ENCODE peak calls at places on chromosomes 12 and 14, in seven cellular contexts. C, F, G, K, R, N and Y are unnamed samples.

GRCh38 chr12:94109154-94109553 is 39.2 kb upstream of the PLXNC1 start:
- DNase-seq in C (no peak), F (no peak), G (peak), K (peak), R (peak), N (no peak), Y (peak)

GRCh38 chr12:123150804-123151678 is at the start of gene PITPNM2:
- DNase-seq in C (peak), F (peak), G (peak), K (peak), R (no peak), N (peak), Y (peak)

GRCh38 chr14:52068741-52069616 is at the start of gene NID2:
- DNase-seq in C (peak), F (peak), G (peak), K (peak), R (peak), N (peak), Y (peak)

GRCh38 chr14:49401373-49401772 is 184.8 kb downstream of the RPS29 start:
- DNase-seq in C (no peak), F (no peak), G (no peak), K (no peak), R (no peak), N (no peak), Y (no peak)

GRCh38 chr12:123223241-123223668 is 9.7 kb downstream of the MPHOSPH9 start:
- DNase-seq in C (no peak), F (peak), G (no peak), K (no peak), R (no peak), N (no peak), Y (no peak)

GRCh38 chr12:74334770-74335169 is 202.9 kb upstream of the ATXN7L3B start:
- DNase-seq in C (no peak), F (no peak), G (no peak), K (peak), R (no peak), N (no peak), Y (peak)

GRCh38 chr12:3380200-3381020 is 110.6 kb upstream of the PRMT8 start:
- DNase-seq in C (no peak), F (no peak), G (peak), K (no peak), R (no peak), N (no peak), Y (no peak)

GRCh38 chr12:105317942-105318614 is 12.4 kb upstream of the C12orf75 start:
- DNase-seq in C (no peak), F (no peak), G (no peak), K (peak), R (no peak), N (no peak), Y (peak)

GRCh38 chr12:21697829-21698630 is 40.4 kb upstream of the LDHB start:
- DNase-seq in C (no peak), F (no peak), G (peak), K (peak), R (peak), N (peak), Y (peak)

GRCh38 chr12:79452906-79453305 is 237.9 kb downstream of the PAWR start:
- DNase-seq in C (no peak), F (no peak), G (no peak), K (no peak), R (no peak), N (no peak), Y (no peak)

GRCh38 chr12:127628655-127629054 is 638.3 kb upstream of the TMEM132C start:
- DNase-seq in C (no peak), F (no peak), G (peak), K (peak), R (no peak), N (no peak), Y (peak)

GRCh38 chr12:92132282-92132681 is 13.4 kb downstream of the BTG1 start:
- DNase-seq in C (no peak), F (peak), G (no peak), K (no peak), R (no peak), N (no peak), Y (no peak)

GRCh38 chr14:104586832-104587620 is 7.5 kb downstream of the C14orf180 start:
- DNase-seq in C (no peak), F (no peak), G (peak), K (no peak), R (no peak), N (no peak), Y (no peak)

GRCh38 chr12:7835116-7835515 is 37.6 kb downstream of the SLC2A14 start:
- DNase-seq in C (no peak), F (no peak), G (no peak), K (no peak), R (no peak), N (no peak), Y (no peak)

GRCh38 chr12:92718483-92718985 is 15.7 kb downstream of the PLEKHG7 start:
- DNase-seq in C (no peak), F (no peak), G (no peak), K (no peak), R (no peak), N (no peak), Y (peak)

GRCh38 chr12:54374555-54375257 is 9.8 kb downstream of the ZNF385A start:
- DNase-seq in C (no peak), F (no peak), G (no peak), K (no peak), R (no peak), N (no peak), Y (no peak)

GRCh38 chr12:120183211-120183631 is 11.3 kb downstream of the GCN1 start:
- DNase-seq in C (no peak), F (no peak), G (no peak), K (peak), R (no peak), N (no peak), Y (peak)

GRCh38 chr14:67428501-67429031 is 16.6 kb upstream of the PLEK2 start:
- DNase-seq in C (no peak), F (no peak), G (peak), K (peak), R (peak), N (no peak), Y (peak)

GRCh38 chr14:92651106-92651792 is 97.2 kb downstream of the LGMN start:
- DNase-seq in C (no peak), F (peak), G (no peak), K (no peak), R (no peak), N (no peak), Y (no peak)

GRCh38 chr12:67348683-67349082 is 79.5 kb downstream of the CAND1 start:
- DNase-seq in C (no peak), F (no peak), G (no peak), K (no peak), R (no peak), N (no peak), Y (no peak)

GRCh38 chr12:119005085-119005484 is 23.7 kb downstream of the SRRM4 start:
- DNase-seq in C (no peak), F (no peak), G (no peak), K (no peak), R (no peak), N (no peak), Y (no peak)

GRCh38 chr12:110689601-110690430 is 901 bp upstream of the HVCN1 start:
- DNase-seq in C (no peak), F (peak), G (peak), K (no peak), R (no peak), N (peak), Y (peak)

GRCh38 chr14:33282181-33282580 is 343.5 kb downstream of the NPAS3 start:
- DNase-seq in C (no peak), F (no peak), G (peak), K (peak), R (no peak), N (no peak), Y (no peak)

GRCh38 chr14:25009891-25010290 is 40.1 kb downstream of the STXBP6 start:
- DNase-seq in C (no peak), F (no peak), G (peak), K (peak), R (no peak), N (peak), Y (peak)

GRCh38 chr12:117695956-117696355 is 272.8 kb downstream of the KSR2 start:
- DNase-seq in C (no peak), F (no peak), G (no peak), K (no peak), R (no peak), N (no peak), Y (no peak)

GRCh38 chr14:100031506-100032281 is 33.5 kb upstream of the EVL start:
- DNase-seq in C (peak), F (no peak), G (peak), K (peak), R (peak), N (peak), Y (peak)

GRCh38 chr12:53860426-53861223 is 78.0 kb upstream of the HOXC13 start:
- DNase-seq in C (no peak), F (no peak), G (no peak), K (no peak), R (no peak), N (no peak), Y (no peak)

GRCh38 chr12:94783862-94784261 is 133.5 kb upstream of the TMCC3 start:
- DNase-seq in C (no peak), F (no peak), G (no peak), K (peak), R (no peak), N (no peak), Y (peak)

GRCh38 chr14:103828315-103828967 is 18.9 kb downstream of the PPP1R13B start:
- DNase-seq in C (peak), F (no peak), G (peak), K (no peak), R (peak), N (no peak), Y (peak)